ENCODE peak calls at places on chromosome 5, in nine cellular contexts. M, R, G, V, Z, L, D, N and O are unnamed samples.

GRCh38 chr5:52961238-52961637 is 27.9 kb upstream of the ITGA2 start:
- DNase-seq in N (no peak), D (no peak), L (peak), Z (no peak), V (no peak), G (no peak), R (no peak), M (no peak), O (no peak)

GRCh38 chr5:134018154-134018985 is 13.6 kb upstream of the VDAC1 start:
- DNase-seq in Z (no peak), R (no peak), N (no peak), L (no peak), M (no peak), G (no peak), D (peak), V (peak), O (no peak)

GRCh38 chr5:116573617-116574431 is 799 bp downstream of the SEMA6A start:
- DNase-seq in Z (no peak), M (no peak), V (peak), N (peak), L (peak), R (peak), G (no peak), D (peak), O (no peak)

GRCh38 chr5:107680099-107680498 is 9.4 kb upstream of the EFNA5 start:
- DNase-seq in V (no peak), R (no peak), D (no peak), L (no peak), G (no peak), Z (no peak), M (no peak), N (no peak), O (no peak)

GRCh38 chr5:74801941-74802340 is 34.9 kb downstream of the NSA2 start:
- DNase-seq in V (no peak), L (no peak), G (no peak), Z (no peak), R (no peak), N (no peak), D (no peak), M (no peak), O (no peak)

GRCh38 chr5:78269088-78269703 is 25.3 kb downstream of the AP3B1 start:
- DNase-seq in N (no peak), V (no peak), M (no peak), G (no peak), L (peak), R (no peak), Z (peak), D (no peak), O (no peak)

GRCh38 chr5:61919920-61920319 is 386.1 kb upstream of the KIF2A start:
- DNase-seq in L (peak), G (no peak), R (no peak), D (no peak), V (peak), Z (no peak), N (no peak), M (no peak), O (no peak)

GRCh38 chr5:21236896-21237830 is 1249.2 kb upstream of the CDH18 start:
- DNase-seq in Z (no peak), G (no peak), M (no peak), L (peak), R (no peak), D (no peak), V (no peak), N (no peak), O (no peak)

GRCh38 chr5:58069846-58070245 is 390.0 kb downstream of the PLK2 start:
- DNase-seq in G (no peak), N (no peak), V (peak), Z (no peak), M (no peak), D (peak), L (no peak), R (no peak), O (no peak)

GRCh38 chr5:39186289-39186688 is 33.1 kb downstream of the FYB1 start:
- DNase-seq in L (no peak), D (no peak), G (no peak), R (no peak), N (no peak), M (no peak), V (no peak), Z (peak), O (no peak)

GRCh38 chr5:179763215-179763945 is 30.4 kb upstream of the LTC4S start:
- DNase-seq in G (peak), D (peak), Z (peak), N (peak), M (peak), R (no peak), L (peak), V (peak), O (peak)

GRCh38 chr5:54234304-54234938 is 76.0 kb downstream of the ARL15 start:
- DNase-seq in Z (no peak), R (no peak), L (peak), M (no peak), N (no peak), G (no peak), D (no peak), V (peak), O (no peak)

GRCh38 chr5:171521219-171521633 is 101.8 kb downstream of the FGF18 start:
- DNase-seq in Z (no peak), V (peak), L (peak), G (peak), N (no peak), R (no peak), D (no peak), M (peak), O (peak)

GRCh38 chr5:73417307-73418035 is 31.1 kb downstream of the FOXD1 start:
- DNase-seq in M (no peak), Z (no peak), N (no peak), V (no peak), D (no peak), R (no peak), L (peak), G (no peak), O (peak)

GRCh38 chr5:179421156-179421895 is 76.1 kb upstream of the ADAMTS2 start:
- DNase-seq in D (no peak), N (no peak), R (no peak), G (no peak), Z (no peak), V (no peak), M (no peak), L (no peak), O (no peak)

GRCh38 chr5:90871356-90871755 is 312.8 kb downstream of the ADGRV1 start:
- DNase-seq in N (no peak), L (peak), R (no peak), Z (no peak), M (no peak), G (no peak), V (no peak), D (no peak), O (no peak)

GRCh38 chr5:6791031-6791577 is 77.9 kb downstream of the TENT4A start:
- DNase-seq in R (no peak), N (no peak), D (no peak), Z (no peak), L (no peak), M (no peak), G (no peak), V (no peak), O (no peak)

GRCh38 chr5:28301676-28302075 is 1263.3 kb upstream of the CDH9 start:
- DNase-seq in M (no peak), R (no peak), D (no peak), Z (no peak), G (no peak), V (peak), N (no peak), L (peak), O (no peak)

GRCh38 chr5:71865202-71865601 is 146.1 kb downstream of the CARTPT start:
- DNase-seq in G (peak), L (no peak), V (peak), D (no peak), Z (no peak), R (no peak), M (no peak), N (no peak), O (no peak)

GRCh38 chr5:132363431-132364112 is 5.9 kb upstream of the SLC22A5 start:
- DNase-seq in N (no peak), V (peak), L (peak), R (no peak), D (no peak), G (peak), M (peak), Z (no peak), O (no peak)

GRCh38 chr5:148972396-148972795 is 90.5 kb downstream of the SH3TC2 start:
- DNase-seq in N (no peak), M (no peak), G (no peak), V (no peak), D (no peak), L (no peak), Z (no peak), R (no peak), O (no peak)

GRCh38 chr5:669842-670395 is 23.2 kb downstream of the TPPP start:
- DNase-seq in N (no peak), M (no peak), G (no peak), Z (no peak), L (no peak), V (no peak), D (no peak), R (no peak), O (peak)

GRCh38 chr5:120361941-120362340 is 102.2 kb upstream of the PRR16 start:
- DNase-seq in D (no peak), L (no peak), Z (no peak), N (no peak), R (no peak), V (no peak), G (no peak), M (no peak), O (no peak)

GRCh38 chr5:24510523-24510988 is 134.2 kb downstream of the CDH10 start:
- DNase-seq in N (no peak), D (no peak), L (no peak), G (no peak), Z (no peak), R (no peak), V (no peak), M (no peak), O (no peak)

GRCh38 chr5:94645053-94645452 is 26.6 kb downstream of the SLF1 start:
- DNase-seq in G (no peak), R (no peak), D (no peak), N (no peak), V (no peak), L (no peak), M (no peak), Z (no peak), O (no peak)

GRCh38 chr5:150138551-150139265 is 16.9 kb downstream of the PDGFRB start:
- DNase-seq in G (peak), M (peak), N (peak), R (peak), V (peak), L (peak), Z (no peak), D (no peak), O (peak)

GRCh38 chr5:4905674-4906528 is 234.2 kb upstream of the ADAMTS16 start:
- DNase-seq in G (no peak), D (peak), M (peak), V (no peak), Z (no peak), N (no peak), R (no peak), L (no peak), O (peak)

GRCh38 chr5:129670944-129671343 is 77.0 kb upstream of the MINAR2 start:
- DNase-seq in N (no peak), R (no peak), G (no peak), Z (no peak), L (peak), M (no peak), V (no peak), D (no peak), O (no peak)

GRCh38 chr5:17314907-17315471 is 97.6 kb downstream of the BASP1 start:
- DNase-seq in R (no peak), Z (no peak), V (no peak), G (no peak), L (peak), M (no peak), N (no peak), D (no peak), O (no peak)

GRCh38 chr5:139862313-139862712 is 66.7 kb downstream of the PSD2 start:
- DNase-seq in L (peak), Z (no peak), V (no peak), R (no peak), M (no peak), G (no peak), N (no peak), D (no peak), O (no peak)

GRCh38 chr5:150443242-150444075 is 6.1 kb downstream of the RPS14 start:
- DNase-seq in N (no peak), D (no peak), M (no peak), G (no peak), R (no peak), Z (no peak), V (no peak), L (no peak), O (no peak)

GRCh38 chr5:31232273-31232888 is 38.9 kb downstream of the CDH6 start:
- DNase-seq in V (peak), M (no peak), R (no peak), G (no peak), L (peak), Z (no peak), N (peak), D (peak), O (no peak)

GRCh38 chr5:93349613-93350012 is 231.4 kb downstream of the NR2F1-AS1 start:
- DNase-seq in L (no peak), Z (no peak), G (no peak), R (no peak), D (no peak), M (no peak), N (no peak), V (no peak), O (no peak)

GRCh38 chr5:57989378-57989777 is 470.5 kb downstream of the PLK2 start:
- DNase-seq in L (peak), G (no peak), R (no peak), D (no peak), Z (no peak), V (peak), M (no peak), N (no peak), O (no peak)

GRCh38 chr5:177545487-177546261 is 8.7 kb downstream of the FAM193B start:
- DNase-seq in L (peak), V (peak), Z (no peak), G (peak), D (peak), M (peak), R (no peak), N (no peak), O (peak)

GRCh38 chr5:141632650-141633049 is 4.0 kb downstream of the HDAC3 start:
- DNase-seq in M (no peak), R (no peak), V (no peak), N (no peak), L (no peak), D (no peak), G (no peak), Z (no peak), O (no peak)

GRCh38 chr5:157520911-157521703 is 54.5 kb downstream of the ADAM19 start:
- DNase-seq in D (no peak), R (no peak), Z (no peak), N (no peak), G (peak), L (peak), M (peak), V (no peak), O (no peak)

GRCh38 chr5:139816566-139816965 is 21.0 kb downstream of the PSD2 start:
- DNase-seq in L (no peak), M (no peak), R (no peak), N (no peak), D (no peak), V (no peak), Z (no peak), G (no peak), O (no peak)

GRCh38 chr5:109900453-109900852 is 210.7 kb downstream of the MAN2A1 start:
- DNase-seq in V (no peak), D (no peak), L (no peak), R (no peak), N (no peak), G (no peak), M (no peak), Z (no peak), O (no peak)

GRCh38 chr5:109898547-109899544 is 209.1 kb downstream of the MAN2A1 start:
- DNase-seq in G (peak), L (no peak), R (no peak), N (no peak), D (no peak), M (no peak), V (no peak), Z (no peak), O (no peak)

GRCh38 chr5:109901628-109901981 is 211.9 kb downstream of the MAN2A1 start:
- DNase-seq in Z (no peak), L (no peak), N (no peak), V (no peak), G (no peak), R (no peak), M (no peak), D (no peak), O (no peak)

GRCh38 chr5:109903061-109903460 is 213.3 kb downstream of the MAN2A1 start:
- DNase-seq in Z (no peak), R (no peak), N (no peak), D (no peak), M (no peak), V (no peak), L (no peak), G (no peak), O (no peak)

GRCh38 chr5:109900911-109901627 is 211.3 kb downstream of the MAN2A1 start:
- DNase-seq in Z (no peak), R (no peak), N (no peak), D (no peak), V (peak), M (no peak), L (no peak), G (no peak), O (no peak)
- H3K27ac ChIP-seq in Z (no peak), R (no peak), N (no peak), D (no peak), V (peak), M (no peak), L (no peak), G (no peak), O (no peak)

GRCh38 chr5:96022971-96023370 is 61.3 kb upstream of the ELL2 start:
- DNase-seq in G (no peak), R (no peak), Z (no peak), L (no peak), N (no peak), D (no peak), M (no peak), V (no peak), O (no peak)

GRCh38 chr5:96026334-96027065 is 64.8 kb upstream of the ELL2 start:
- DNase-seq in G (no peak), R (no peak), Z (no peak), L (peak), N (no peak), V (no peak), D (no peak), M (no peak), O (no peak)

GRCh38 chr5:96023518-96023917 is 61.9 kb upstream of the ELL2 start:
- DNase-seq in V (no peak), L (peak), R (no peak), N (no peak), G (no peak), D (no peak), M (no peak), Z (no peak), O (no peak)

GRCh38 chr5:96024683-96025475 is 63.2 kb upstream of the ELL2 start:
- DNase-seq in M (no peak), G (no peak), L (no peak), D (no peak), N (no peak), V (no peak), Z (no peak), R (no peak), O (no peak)
- H3K27ac ChIP-seq in M (no peak), G (peak), L (no peak), D (no peak), N (no peak), V (peak), Z (no peak), R (no peak), O (no peak)

GRCh38 chr5:135243194-135244191 is 155.5 kb downstream of the MACROH2A1 start:
- DNase-seq in G (no peak), R (no peak), N (no peak), Z (no peak), L (peak), D (peak), V (peak), M (peak), O (peak)
- H3K27ac ChIP-seq in G (peak), R (no peak), N (no peak), Z (no peak), L (no peak), D (peak), V (peak), M (peak), O (peak)

GRCh38 chr5:151477106-151477505 is 29.7 kb downstream of the SLC36A1 start:
- DNase-seq in V (no peak), D (no peak), N (no peak), G (no peak), R (no peak), L (peak), Z (no peak), M (no peak), O (no peak)

GRCh38 chr5:151483176-151483575 is 35.8 kb downstream of the SLC36A1 start:
- DNase-seq in L (peak), G (no peak), D (no peak), R (no peak), V (no peak), N (no peak), M (no peak), Z (no peak), O (no peak)

GRCh38 chr5:151483647-151484046 is 36.2 kb downstream of the SLC36A1 start:
- DNase-seq in V (no peak), N (no peak), D (no peak), M (no peak), G (no peak), R (no peak), L (no peak), Z (no peak), O (no peak)

GRCh38 chr5:151480384-151480783 is 33.0 kb downstream of the SLC36A1 start:
- DNase-seq in Z (no peak), L (peak), M (no peak), R (no peak), N (no peak), V (peak), G (no peak), D (no peak), O (no peak)

GRCh38 chr5:151480859-151481258 is 33.5 kb downstream of the SLC36A1 start:
- DNase-seq in M (no peak), D (no peak), V (no peak), R (no peak), G (no peak), N (no peak), L (peak), Z (no peak), O (no peak)
- H3K27ac ChIP-seq in M (no peak), D (no peak), V (peak), R (no peak), G (no peak), N (no peak), L (no peak), Z (no peak), O (peak)

DNA sequence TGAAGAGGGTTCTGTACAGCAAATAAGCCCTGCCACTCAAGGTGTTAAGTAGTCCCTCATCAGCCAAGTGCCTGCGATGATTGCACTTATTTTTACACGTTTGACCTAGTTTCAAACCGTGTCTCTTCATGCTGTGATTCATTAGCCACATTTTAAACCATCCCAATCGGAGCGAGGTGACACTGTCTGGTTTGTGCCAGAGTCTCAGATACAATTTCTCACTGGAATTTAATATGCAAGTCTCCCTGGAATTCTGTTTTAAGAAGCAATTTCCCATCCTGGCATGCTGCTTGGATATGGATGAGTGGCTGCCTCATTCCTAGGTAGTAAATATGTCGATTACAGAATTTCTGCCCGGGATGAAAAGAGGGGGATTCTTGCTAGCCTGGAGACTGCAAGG is 1.6 kb downstream of the INSYN2B start:
- DNase-seq in G (no peak), N (no peak), M (no peak), D (no peak), L (no peak), V (no peak), Z (no peak), R (no peak), O (no peak)
- H3K27ac ChIP-seq in G (no peak), N (no peak), M (no peak), D (no peak), L (no peak), V (no peak), Z (no peak), R (peak), O (no peak)

DNA sequence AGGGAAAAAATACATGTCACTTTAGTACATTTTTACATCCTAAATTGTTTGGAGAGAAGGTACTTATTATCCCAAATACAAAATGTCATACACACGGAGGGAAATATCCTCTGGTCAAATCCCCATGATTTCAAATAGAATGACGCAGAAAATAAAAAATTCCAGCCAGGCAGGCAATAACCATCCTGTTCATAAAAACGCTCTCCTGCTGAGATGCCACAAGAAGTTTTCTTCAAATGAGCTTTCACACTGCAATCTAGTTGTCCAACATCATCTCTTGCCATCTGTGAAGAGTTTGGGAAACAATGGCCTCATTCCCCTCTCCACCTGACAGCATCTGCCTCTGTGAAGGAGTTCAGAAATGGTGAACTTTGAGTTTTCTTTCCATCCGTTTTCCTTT is 83.4 kb upstream of the SLC30A5 start:
- DNase-seq in Z (no peak), M (no peak), L (no peak), N (no peak), R (no peak), D (no peak), G (no peak), V (no peak), O (no peak)
- H3K27ac ChIP-seq in Z (no peak), M (no peak), L (peak), N (no peak), R (no peak), D (no peak), G (no peak), V (no peak), O (no peak)

GRCh38 chr5:36703245-36703860 is 96.9 kb downstream of the SLC1A3 start:
- DNase-seq in M (no peak), D (no peak), L (no peak), G (no peak), Z (no peak), N (no peak), R (no peak), V (no peak), O (peak)
- H3K27ac ChIP-seq in M (no peak), D (no peak), L (no peak), G (no peak), Z (no peak), N (no peak), R (no peak), V (no peak), O (no peak)

GRCh38 chr5:173798127-173798810 is 89.9 kb upstream of the CPEB4 start:
- DNase-seq in G (no peak), L (no peak), Z (no peak), M (no peak), V (no peak), R (no peak), N (no peak), D (no peak), O (no peak)
- H3K27ac ChIP-seq in G (no peak), L (no peak), Z (no peak), M (no peak), V (no peak), R (no peak), N (no peak), D (no peak), O (no peak)